ENCODE peak calls at places on chromosomes 1 and 21, in four cellular contexts. C is K562, J is HEK293T, G is GM12878. K is an unnamed sample.
A peak's percentile ranks its signal among the peaks of the same experiment; 100 is the strongest.

GRCh38 chr1:45111239-45111638 is 95.2 kb downstream of the ZSWIM5 start:
- DNase-seq in C (no peak), J (no peak), G (no peak), K (no peak)

GRCh38 chr1:112247036-112247597 is 148.9 kb upstream of the CTTNBP2NL start:
- DNase-seq in C (no peak), J (no peak), G (no peak), K (no peak)

GRCh38 chr1:26318338-26319064 is 743 bp downstream of the CD52 start:
- DNase-seq in C (peak; percentile 48), J (no peak), G (no peak), K (no peak)

GRCh38 chr1:117670996-117671780 is 65.3 kb downstream of the TENT5C start:
- DNase-seq in G (no peak), J (no peak), C (no peak), K (no peak)

GRCh38 chr1:230105754-230106625 is 39.0 kb downstream of the GALNT2 start:
- DNase-seq in G (peak; percentile 59), C (no peak), J (no peak), K (peak; percentile 89)

GRCh38 chr21:44958471-44959191 is 18.8 kb downstream of the SLX9 start:
- DNase-seq in G (no peak), C (no peak), J (no peak), K (no peak)

GRCh38 chr1:101071470-101071886 is 45.9 kb upstream of the DPH5 start:
- DNase-seq in J (no peak), G (no peak), C (peak; percentile 46), K (peak; percentile 2)

GRCh38 chr21:46434322-46434958 is 24.3 kb upstream of the DIP2A start:
- DNase-seq in J (no peak), G (no peak), C (no peak), K (no peak)

GRCh38 chr1:9687876-9688582 is 36.5 kb downstream of the PIK3CD start:
- DNase-seq in C (peak; percentile 33), J (peak; percentile 27), G (no peak), K (no peak)

GRCh38 chr1:65027699-65028358 is 61.5 kb upstream of the JAK1 start:
- DNase-seq in J (no peak), C (no peak), G (no peak), K (no peak)

GRCh38 chr1:111503585-111504060 is at the start of the genes ADORA3 and TMIGD3:
- DNase-seq in C (no peak), J (no peak), G (no peak), K (no peak)

GRCh38 chr1:218030846-218031245 is 254.2 kb upstream of the RRP15 start:
- DNase-seq in C (no peak), J (no peak), G (no peak), K (no peak)

GRCh38 chr1:195939844-195940243 is 668.4 kb downstream of the KCNT2 start:
- DNase-seq in G (no peak), C (no peak), J (peak; percentile 19), K (no peak)

GRCh38 chr1:54254055-54254454 is 54.1 kb downstream of the MRPL37 start:
- DNase-seq in G (no peak), J (no peak), C (no peak), K (no peak)

GRCh38 chr1:10399487-10399917 is 638 bp downstream of the PGD start:
- DNase-seq in G (no peak), C (no peak), J (peak; percentile 18), K (peak; percentile 30)

GRCh38 chr21:46393941-46394818 is 64.5 kb upstream of the DIP2A start:
- DNase-seq in C (no peak), J (no peak), G (no peak), K (peak; percentile 12)

GRCh38 chr1:151858030-151858746 is 4.7 kb upstream of the THEM5 start:
- DNase-seq in J (no peak), C (no peak), G (no peak), K (no peak)

GRCh38 chr1:40039757-40040510 is 595 bp upstream of the CAP1 start:
- DNase-seq in G (peak; percentile 81), J (peak; percentile 69), C (peak; percentile 78), K (peak; percentile 82)

GRCh38 chr1:222912730-222913129 is 97.9 kb downstream of the DISP1 start:
- DNase-seq in G (no peak), C (no peak), J (no peak), K (no peak)

GRCh38 chr1:116331523-116331922 is 41.5 kb upstream of the ATP1A1 start:
- DNase-seq in G (no peak), C (no peak), J (no peak), K (no peak)

GRCh38 chr1:204588826-204589225 is 72.6 kb downstream of the MDM4 start:
- DNase-seq in J (no peak), G (no peak), C (no peak), K (no peak)

GRCh38 chr1:36467708-36468455 is 3.7 kb upstream of the MRPS15 start:
- DNase-seq in G (no peak), J (no peak), C (no peak), K (no peak)

GRCh38 chr1:229001467-229001866 is 266.2 kb downstream of the RHOU start:
- DNase-seq in G (no peak), J (no peak), C (no peak), K (no peak)

GRCh38 chr1:11175461-11175860 is 13.7 kb upstream of the ANGPTL7 start:
- DNase-seq in J (no peak), G (no peak), C (no peak), K (no peak)

GRCh38 chr1:81430955-81431646 is 369.6 kb upstream of the ADGRL2 start:
- DNase-seq in C (no peak), J (no peak), G (peak; percentile 12), K (no peak)

GRCh38 chr1:92902406-92902744 is 58.9 kb downstream of the DIPK1A start:
- DNase-seq in J (no peak), C (no peak), G (no peak), K (no peak)

GRCh38 chr1:198970919-198971318 is 332.1 kb downstream of the PTPRC start:
- DNase-seq in C (no peak), G (no peak), J (no peak), K (peak; percentile 6)

GRCh38 chr1:25657786-25658760 is 41.5 kb downstream of the MAN1C1 start:
- DNase-seq in J (no peak), G (no peak), C (no peak), K (no peak)

GRCh38 chr1:206541236-206541833 is 34.0 kb downstream of the RASSF5 start:
- DNase-seq in C (no peak), G (no peak), J (no peak), K (no peak)

GRCh38 chr1:150650193-150650592 is 20.8 kb upstream of the ENSA start:
- DNase-seq in C (no peak), G (no peak), J (no peak), K (no peak)

GRCh38 chr1:210117198-210117597 is 115.4 kb upstream of the SERTAD4 start:
- DNase-seq in C (no peak), G (no peak), J (no peak), K (no peak)

GRCh38 chr21:29829514-29830255 is 110.1 kb downstream of the GRIK1 start:
- DNase-seq in C (no peak), J (no peak), G (no peak), K (no peak)

GRCh38 chr1:188023206-188023605 is 1194.5 kb downstream of the PLA2G4A start:
- DNase-seq in G (no peak), J (no peak), C (no peak), K (no peak)

GRCh38 chr1:74468982-74469603 is 43.3 kb downstream of the LRRC53 start:
- DNase-seq in C (peak; percentile 15), J (peak; percentile 54), G (no peak), K (peak; percentile 48)

DNA sequence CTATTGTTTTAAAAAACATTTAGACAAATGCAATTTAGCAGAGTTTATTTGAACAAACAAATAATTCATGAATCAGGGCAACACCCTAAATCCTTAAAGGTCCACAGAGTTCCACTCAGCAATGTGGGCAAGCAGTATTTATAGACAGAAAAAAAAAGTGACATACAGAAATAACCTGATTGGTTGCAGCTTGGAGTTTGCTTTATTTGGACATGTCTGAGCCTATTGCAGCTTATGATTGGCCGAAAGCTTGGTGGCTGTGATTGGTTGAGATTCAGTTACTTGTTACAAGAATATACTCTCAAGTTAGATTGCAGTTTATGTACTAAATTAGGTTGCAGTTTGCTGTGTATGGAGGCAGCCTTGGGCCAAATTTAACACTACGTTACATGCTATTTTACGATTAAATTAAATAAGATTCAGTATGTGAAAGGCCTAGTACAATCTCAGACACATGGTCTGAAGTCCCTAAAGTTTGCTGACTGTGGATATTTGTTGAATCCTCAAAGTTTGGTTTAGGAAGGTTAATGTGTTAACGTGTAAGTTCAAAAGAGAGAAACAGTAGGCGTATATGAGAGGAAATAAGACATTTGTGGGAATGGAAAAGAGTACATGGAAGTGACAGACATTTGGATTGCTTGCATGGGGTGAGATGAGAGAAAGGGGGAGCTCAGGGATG is 6.9 kb upstream of the CAMSAP2 start:
- DNase-seq in J (no peak), C (no peak), G (no peak), K (no peak)
- TF ChIP-seq FOXK2 in J (no peak), C (no peak), G (no peak), K (no peak)

GRCh38 chr1:154474802-154475201 is 27.2 kb upstream of the TDRD10 start:
- DNase-seq in C (no peak), J (no peak), G (no peak), K (peak; percentile 51)
- TF ChIP-seq FOXK2 in C (no peak), J (no peak), G (no peak), K (no peak)

GRCh38 chr1:53134042-53134485 is 8.4 kb downstream of the SLC1A7 start:
- DNase-seq in C (no peak), J (no peak), G (no peak), K (no peak)
- TF ChIP-seq FOXK2 in C (no peak), J (no peak), G (no peak), K (no peak)

GRCh38 chr21:36773995-36774394 is 75.1 kb downstream of the SIM2 start:
- DNase-seq in C (no peak), J (no peak), G (no peak), K (no peak)
- TF ChIP-seq FOXK2 in C (no peak), J (no peak), G (no peak), K (no peak)